ENCODE peak calls at places on chromosomes 12 and 14, in four cellular contexts. One of them, this sample, is unnamed.

GRCh38 chr14:86938356-86938755 is 1054.6 kb downstream of the GALC start:
- DNase-seq in H1: no peak
- DNase-seq in GM12878: no peak
- DNase-seq in HepG2: no peak
- DNase-seq in this sample: no peak

GRCh38 chr12:113571713-113572112 is 100.0 kb upstream of the LHX5 start:
- DNase-seq in GM12878: no peak
- DNase-seq in HepG2: no peak
- DNase-seq in H1: no peak
- DNase-seq in this sample: no peak

GRCh38 chr14:92584856-92585255 is 71.3 kb downstream of the RIN3 start:
- DNase-seq in H1: no peak
- DNase-seq in HepG2: no peak
- DNase-seq in GM12878: no peak
- DNase-seq in this sample: no peak

GRCh38 chr14:73774671-73775070 is 60.5 kb upstream of the PNMA1 start:
- DNase-seq in GM12878: no peak
- DNase-seq in H1: no peak
- DNase-seq in HepG2: no peak
- DNase-seq in this sample: no peak

GRCh38 chr14:32009221-32009620 is 67.9 kb upstream of the ARHGAP5 start:
- DNase-seq in H1: no peak
- DNase-seq in HepG2: no peak
- DNase-seq in GM12878: no peak
- DNase-seq in this sample: no peak

GRCh38 chr12:30830751-30831150 is 76.0 kb upstream of the CAPRIN2 start:
- DNase-seq in H1: no peak
- DNase-seq in GM12878: no peak
- DNase-seq in HepG2: no peak
- DNase-seq in this sample: no peak

GRCh38 chr14:65565948-65566347 is 153.4 kb downstream of the FUT8 start:
- DNase-seq in H1: no peak
- DNase-seq in HepG2: no peak
- DNase-seq in GM12878: peak
- DNase-seq in this sample: no peak

GRCh38 chr12:52032431-52032796 is 18.8 kb upstream of the NR4A1 start:
- DNase-seq in GM12878: no peak
- DNase-seq in H1: no peak
- DNase-seq in HepG2: no peak
- DNase-seq in this sample: no peak

GRCh38 chr14:64598404-64598803 is 48.6 kb downstream of the PPP1R36 start:
- DNase-seq in GM12878: peak
- DNase-seq in HepG2: no peak
- DNase-seq in H1: peak
- DNase-seq in this sample: no peak

GRCh38 chr12:3964404-3964803 is 91.2 kb upstream of the PARP11 start:
- DNase-seq in HepG2: peak
- DNase-seq in H1: peak
- DNase-seq in GM12878: no peak
- DNase-seq in this sample: peak

GRCh38 chr14:92668266-92668973 is 80.0 kb downstream of the LGMN start:
- DNase-seq in HepG2: no peak
- DNase-seq in H1: no peak
- DNase-seq in GM12878: no peak
- DNase-seq in this sample: no peak

GRCh38 chr12:6332459-6332858 is 9.4 kb downstream of the TNFRSF1A start:
- DNase-seq in H1: no peak
- DNase-seq in HepG2: no peak
- DNase-seq in GM12878: no peak
- DNase-seq in this sample: no peak

GRCh38 chr12:28626504-28626903 is 436.2 kb downstream of the CCDC91 start:
- DNase-seq in HepG2: no peak
- DNase-seq in H1: no peak
- DNase-seq in GM12878: no peak
- DNase-seq in this sample: no peak

GRCh38 chr12:95940514-95940913 is 1.9 kb downstream of the CCDC38 start:
- DNase-seq in H1: no peak
- DNase-seq in HepG2: peak
- DNase-seq in GM12878: no peak
- DNase-seq in this sample: no peak

GRCh38 chr12:107092669-107093546 is 441 bp downstream of the CRY1 start:
- DNase-seq in GM12878: no peak
- DNase-seq in H1: no peak
- DNase-seq in HepG2: peak
- DNase-seq in this sample: no peak

GRCh38 chr14:104387385-104388010 is 192.1 kb upstream of the C14orf180 start:
- DNase-seq in H1: no peak
- DNase-seq in HepG2: no peak
- DNase-seq in GM12878: no peak
- DNase-seq in this sample: no peak

GRCh38 chr12:82047480-82047879 is 288.3 kb upstream of the PPFIA2 start:
- DNase-seq in GM12878: no peak
- DNase-seq in H1: no peak
- DNase-seq in HepG2: no peak
- DNase-seq in this sample: no peak

GRCh38 chr14:102777711-102778615 is 714 bp downstream of the TRAF3 start:
- DNase-seq in H1: no peak
- DNase-seq in GM12878: no peak
- DNase-seq in HepG2: no peak
- DNase-seq in this sample: no peak

GRCh38 chr14:35470775-35471174 is 63.2 kb upstream of the INSM2 start:
- DNase-seq in HepG2: no peak
- DNase-seq in H1: no peak
- DNase-seq in GM12878: no peak
- DNase-seq in this sample: peak

GRCh38 chr14:25121342-25122129 is 71.6 kb upstream of the STXBP6 start:
- DNase-seq in HepG2: peak
- DNase-seq in H1: no peak
- DNase-seq in GM12878: no peak
- DNase-seq in this sample: no peak

GRCh38 chr14:61226015-61226654 is 55.0 kb downstream of the TMEM30B start:
- DNase-seq in H1: no peak
- DNase-seq in GM12878: no peak
- DNase-seq in HepG2: no peak
- DNase-seq in this sample: no peak

GRCh38 chr14:74952195-74952665 is 3.2 kb downstream of the PGF start:
- DNase-seq in HepG2: no peak
- DNase-seq in GM12878: no peak
- DNase-seq in H1: no peak
- DNase-seq in this sample: no peak
- H3K9ac ChIP-seq in HepG2: peak
- H3K9ac ChIP-seq in GM12878: no peak
- H3K9ac ChIP-seq in H1: no peak
- H3K9ac ChIP-seq in this sample: peak

GRCh38 chr12:71162832-71163711 is 5.3 kb upstream of the TSPAN8 start:
- DNase-seq in HepG2: peak
- DNase-seq in GM12878: no peak
- DNase-seq in H1: no peak
- DNase-seq in this sample: no peak
- TF ChIP-seq ZNF274 in HepG2: no peak
- TF ChIP-seq ZNF274 in GM12878: no peak
- TF ChIP-seq ZNF274 in H1: no peak
- TF ChIP-seq ZNF274 in this sample: no peak

DNA sequence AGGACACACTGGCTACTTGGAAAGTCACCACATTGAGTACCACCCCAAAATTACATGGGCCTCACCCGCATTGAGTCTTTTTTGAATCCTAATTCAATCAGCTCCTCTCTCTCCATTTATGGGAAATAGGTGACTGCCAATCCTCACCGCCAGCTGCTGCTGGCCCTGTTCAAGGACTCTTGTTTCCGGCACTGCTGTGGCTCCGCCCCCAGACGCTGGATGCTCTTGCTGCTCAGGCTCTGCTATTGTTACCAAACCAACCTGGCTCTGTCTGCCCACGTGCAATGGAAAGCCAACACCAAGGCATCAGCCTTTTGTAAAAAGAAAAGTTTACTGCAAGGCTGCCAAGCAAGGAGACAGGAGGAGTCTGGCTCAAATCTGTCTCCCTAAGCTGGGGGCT is 116.9 kb upstream of the SLC35F4 start:
- DNase-seq in H1: no peak
- DNase-seq in GM12878: no peak
- DNase-seq in HepG2: no peak
- DNase-seq in this sample: no peak
- TF ChIP-seq SUZ12 in H1: no peak
- TF ChIP-seq SUZ12 in GM12878: no peak
- TF ChIP-seq SUZ12 in HepG2: no peak
- TF ChIP-seq SUZ12 in this sample: no peak

GRCh38 chr12:57127101-57127709 is 1.1 kb upstream of the LRP1 start:
- DNase-seq in HepG2: peak
- DNase-seq in H1: peak
- DNase-seq in GM12878: no peak
- DNase-seq in this sample: no peak
- H3K9ac ChIP-seq in HepG2: peak
- H3K9ac ChIP-seq in H1: peak
- H3K9ac ChIP-seq in GM12878: no peak
- H3K9ac ChIP-seq in this sample: peak

This sample was measured in NT2/D1.